ENCODE peak calls at places on chromosomes 2 and 18, in nine cellular contexts. Z, I, D, P, X, G, V, L and R are unnamed samples.

GRCh38 chr18:23982154-23983071 is 32.1 kb upstream of the TTC39C start:
- DNase-seq in Z (no peak), I (no peak), D (peak), P (no peak), X (no peak), G (no peak), V (no peak), L (no peak), R (no peak)

GRCh38 chr2:173590278-173590811 is 235.7 kb downstream of the CDCA7 start:
- DNase-seq in Z (no peak), I (no peak), D (peak), P (no peak), X (no peak), G (no peak), V (peak), L (no peak), R (no peak)

GRCh38 chr18:24022141-24022540 is 7.6 kb downstream of the TTC39C start:
- DNase-seq in Z (no peak), I (no peak), D (no peak), P (no peak), X (no peak), G (no peak), V (no peak), L (no peak), R (no peak)

GRCh38 chr2:10073706-10074105 is 6.5 kb downstream of the CYS1 start:
- DNase-seq in Z (no peak), I (no peak), D (no peak), P (no peak), X (no peak), G (no peak), V (no peak), L (no peak), R (no peak)

GRCh38 chr2:83186050-83186790 is 1272.9 kb downstream of the SUCLG1 start:
- DNase-seq in Z (no peak), I (no peak), D (no peak), P (no peak), X (no peak), G (no peak), V (no peak), L (no peak), R (no peak)

GRCh38 chr2:23399674-23400261 is 14.8 kb downstream of the KLHL29 start:
- DNase-seq in Z (no peak), I (no peak), D (no peak), P (no peak), X (no peak), G (no peak), V (no peak), L (no peak), R (no peak)

GRCh38 chr2:108787209-108787558 is 613 bp downstream of the CCDC138 start:
- DNase-seq in Z (no peak), I (peak), D (no peak), P (no peak), X (no peak), G (no peak), V (no peak), L (no peak), R (no peak)

GRCh38 chr2:72779495-72779894 is 46.3 kb downstream of the EXOC6B start:
- DNase-seq in Z (no peak), I (no peak), D (no peak), P (no peak), X (no peak), G (no peak), V (no peak), L (no peak), R (no peak)

GRCh38 chr2:188787002-188787660 is 187.0 kb upstream of the COL3A1 start:
- DNase-seq in Z (no peak), I (no peak), D (no peak), P (no peak), X (no peak), G (no peak), V (no peak), L (no peak), R (no peak)

GRCh38 chr18:21117385-21118135 is 5.9 kb upstream of the ROCK1 start:
- DNase-seq in Z (no peak), I (no peak), D (no peak), P (no peak), X (no peak), G (no peak), V (no peak), L (no peak), R (no peak)

GRCh38 chr18:76620326-76620813 is 125.3 kb upstream of the ZNF516 start:
- DNase-seq in Z (no peak), I (peak), D (no peak), P (peak), X (peak), G (peak), V (peak), L (peak), R (peak)

GRCh38 chr18:60277855-60278480 is 94.6 kb downstream of the MC4R start:
- DNase-seq in Z (no peak), I (no peak), D (no peak), P (no peak), X (no peak), G (no peak), V (no peak), L (no peak), R (no peak)

GRCh38 chr18:79965119-79965902 is 868 bp downstream of the HSBP1L1 start:
- DNase-seq in Z (no peak), I (no peak), D (no peak), P (no peak), X (no peak), G (no peak), V (peak), L (no peak), R (no peak)

GRCh38 chr2:55010149-55010591 is 40.1 kb downstream of the RTN4 start:
- DNase-seq in Z (no peak), I (no peak), D (no peak), P (peak), X (peak), G (no peak), V (no peak), L (peak), R (peak)

GRCh38 chr2:210170442-210171303 is 536 bp downstream of the KANSL1L start:
- DNase-seq in Z (peak), I (peak), D (peak), P (peak), X (peak), G (peak), V (peak), L (peak), R (peak)

GRCh38 chr18:71131918-71132317 is 843.1 kb downstream of the SOCS6 start:
- DNase-seq in Z (no peak), I (no peak), D (no peak), P (no peak), X (no peak), G (no peak), V (no peak), L (no peak), R (no peak)

GRCh38 chr2:189954989-189955388 is 107.5 kb downstream of the MSTN start:
- DNase-seq in Z (no peak), I (no peak), D (no peak), P (no peak), X (no peak), G (no peak), V (no peak), L (no peak), R (no peak)

GRCh38 chr18:44819944-44820510 is 139.3 kb downstream of the SETBP1 start:
- DNase-seq in Z (no peak), I (no peak), D (no peak), P (no peak), X (no peak), G (no peak), V (no peak), L (no peak), R (no peak)